ENCODE peak calls at places on chromosomes 1 and 21, in nine cellular contexts. Q, L, J, F, H, O, Y, N and E are unnamed samples.

GRCh38 chr1:31444725-31445448 is 31.9 kb downstream of the SERINC2 start:
- DNase-seq in Q (no peak), L (no peak), J (no peak), F (no peak), H (no peak), O (no peak), Y (no peak), N (no peak), E (peak)

GRCh38 chr1:226664413-226665101 is 74.5 kb downstream of the ITPKB start:
- DNase-seq in Q (no peak), L (no peak), J (peak), F (no peak), H (peak), O (no peak), Y (no peak), N (no peak), E (peak)

GRCh38 chr1:24018611-24019580 is 38.8 kb upstream of the SRSF10 start:
- DNase-seq in Q (peak), L (peak), J (no peak), F (peak), H (peak), O (peak), Y (no peak), N (no peak), E (peak)

GRCh38 chr1:4220362-4220761 is 320.3 kb upstream of the C1orf174 start:
- DNase-seq in Q (no peak), L (no peak), J (no peak), F (no peak), H (no peak), O (no peak), Y (no peak), N (no peak), E (no peak)

GRCh38 chr1:145985502-145986439 is 10.6 kb downstream of the TXNIP start:
- DNase-seq in Q (no peak), L (no peak), J (no peak), F (no peak), H (peak), O (no peak), Y (peak), N (no peak), E (peak)

GRCh38 chr1:84936116-84936810 is 43.3 kb upstream of the LPAR3 start:
- DNase-seq in Q (peak), L (no peak), J (no peak), F (peak), H (no peak), O (peak), Y (peak), N (no peak), E (no peak)

GRCh38 chr1:66676616-66677298 is 75.5 kb upstream of the DYNLT5 start:
- DNase-seq in Q (no peak), L (no peak), J (no peak), F (no peak), H (no peak), O (no peak), Y (no peak), N (no peak), E (no peak)

GRCh38 chr1:229035054-229035747 is 235.7 kb upstream of the RAB4A start:
- DNase-seq in Q (no peak), L (no peak), J (no peak), F (no peak), H (no peak), O (no peak), Y (no peak), N (peak), E (no peak)

GRCh38 chr1:224747578-224747977 is 131.5 kb downstream of the CNIH3 start:
- DNase-seq in Q (no peak), L (no peak), J (no peak), F (no peak), H (no peak), O (no peak), Y (peak), N (no peak), E (no peak)

GRCh38 chr21:35677298-35677841 is 383.0 kb downstream of the SETD4 start:
- DNase-seq in Q (no peak), L (no peak), J (no peak), F (no peak), H (no peak), O (peak), Y (no peak), N (no peak), E (no peak)

GRCh38 chr1:9322845-9323244 is 30.2 kb downstream of the SPSB1 start:
- DNase-seq in Q (peak), L (no peak), J (no peak), F (peak), H (no peak), O (no peak), Y (no peak), N (no peak), E (no peak)

GRCh38 chr1:91997607-91998195 is 32.1 kb upstream of the EPHX4 start:
- DNase-seq in Q (peak), L (no peak), J (no peak), F (no peak), H (no peak), O (no peak), Y (peak), N (peak), E (no peak)

GRCh38 chr1:46699670-46700069 is 19.2 kb downstream of the EFCAB14 start:
- DNase-seq in Q (no peak), L (no peak), J (no peak), F (no peak), H (no peak), O (no peak), Y (peak), N (no peak), E (no peak)

GRCh38 chr1:208601569-208601968 is 357.4 kb upstream of the PLXNA2 start:
- DNase-seq in Q (no peak), L (no peak), J (no peak), F (no peak), H (no peak), O (no peak), Y (no peak), N (no peak), E (no peak)

GRCh38 chr1:210905944-210906453 is 227.9 kb downstream of the KCNH1 start:
- DNase-seq in Q (no peak), L (no peak), J (no peak), F (no peak), H (no peak), O (no peak), Y (no peak), N (no peak), E (no peak)

GRCh38 chr1:40381268-40382109 is 8.0 kb downstream of the SMAP2 start:
- DNase-seq in Q (no peak), L (no peak), J (no peak), F (no peak), H (no peak), O (no peak), Y (peak), N (no peak), E (no peak)

GRCh38 chr1:62539028-62539447 is 58.3 kb upstream of the ANGPTL3 start:
- DNase-seq in Q (peak), L (no peak), J (no peak), F (peak), H (no peak), O (no peak), Y (no peak), N (no peak), E (no peak)

GRCh38 chr1:26820784-26821269 is 5.7 kb upstream of the ZDHHC18 start:
- DNase-seq in Q (no peak), L (no peak), J (no peak), F (no peak), H (no peak), O (no peak), Y (peak), N (peak), E (no peak)

GRCh38 chr1:171434717-171435346 is 50.5 kb upstream of the PRRC2C start:
- DNase-seq in Q (no peak), L (no peak), J (no peak), F (no peak), H (peak), O (no peak), Y (peak), N (no peak), E (no peak)

GRCh38 chr1:20370628-20371200 is 80.0 kb downstream of the VWA5B1 start:
- DNase-seq in Q (peak), L (no peak), J (no peak), F (peak), H (peak), O (no peak), Y (no peak), N (no peak), E (no peak)

GRCh38 chr1:21042920-21043605 is 133.6 kb downstream of the EIF4G3 start:
- DNase-seq in Q (no peak), L (no peak), J (no peak), F (no peak), H (no peak), O (no peak), Y (no peak), N (no peak), E (no peak)

GRCh38 chr1:150688786-150689185 is 8.2 kb downstream of the GOLPH3L start:
- DNase-seq in Q (no peak), L (no peak), J (no peak), F (no peak), H (no peak), O (no peak), Y (no peak), N (no peak), E (no peak)

GRCh38 chr1:213571419-213571818 is 416.4 kb upstream of the PROX1 start:
- DNase-seq in Q (no peak), L (no peak), J (no peak), F (no peak), H (no peak), O (no peak), Y (no peak), N (no peak), E (no peak)

GRCh38 chr1:150516050-150516591 is 569 bp downstream of the FALEC start:
- DNase-seq in Q (peak), L (no peak), J (peak), F (no peak), H (no peak), O (no peak), Y (peak), N (no peak), E (no peak)

GRCh38 chr1:10918531-10918930 is 93.9 kb upstream of the TARDBP start:
- DNase-seq in Q (no peak), L (no peak), J (no peak), F (no peak), H (no peak), O (no peak), Y (no peak), N (no peak), E (no peak)

GRCh38 chr1:182003953-182004586 is 57.4 kb downstream of the ZNF648 start:
- DNase-seq in Q (peak), L (no peak), J (no peak), F (no peak), H (no peak), O (no peak), Y (no peak), N (no peak), E (no peak)

GRCh38 chr1:155173478-155174333 is at the start of gene TRIM46:
- DNase-seq in Q (peak), L (no peak), J (peak), F (peak), H (peak), O (peak), Y (peak), N (no peak), E (peak)

GRCh38 chr21:15408089-15408488 is 321.7 kb upstream of the USP25 start:
- DNase-seq in Q (no peak), L (no peak), J (no peak), F (no peak), H (no peak), O (no peak), Y (no peak), N (no peak), E (no peak)

GRCh38 chr1:17661546-17662157 is 93.5 kb upstream of the ACTL8 start:
- DNase-seq in Q (peak), L (peak), J (peak), F (peak), H (peak), O (peak), Y (peak), N (no peak), E (peak)

GRCh38 chr1:244862354-244862698 is 2.0 kb downstream of the HNRNPU start:
- DNase-seq in Q (no peak), L (no peak), J (no peak), F (no peak), H (no peak), O (no peak), Y (no peak), N (no peak), E (no peak)

GRCh38 chr1:102096162-102096561 is 99.4 kb upstream of the OLFM3 start:
- DNase-seq in Q (no peak), L (no peak), J (no peak), F (no peak), H (no peak), O (no peak), Y (no peak), N (no peak), E (no peak)

GRCh38 chr1:100400332-100400933 is 48.1 kb downstream of the CDC14A start:
- DNase-seq in Q (peak), L (peak), J (peak), F (no peak), H (no peak), O (no peak), Y (peak), N (no peak), E (peak)

GRCh38 chr1:35838693-35839245 is 31.0 kb downstream of the AGO4 start:
- DNase-seq in Q (no peak), L (no peak), J (no peak), F (no peak), H (no peak), O (no peak), Y (no peak), N (no peak), E (no peak)

GRCh38 chr1:64263856-64264255 is 60.4 kb downstream of the UBE2U start:
- DNase-seq in Q (no peak), L (no peak), J (no peak), F (no peak), H (no peak), O (no peak), Y (no peak), N (no peak), E (no peak)
- TF ChIP-seq CTCF in Q (no peak), L (no peak), J (no peak), F (no peak), H (no peak), O (no peak), Y (no peak), N (no peak), E (no peak)

GRCh38 chr1:200671235-200671786 is 1.6 kb upstream of the DDX59 start:
- DNase-seq in Q (no peak), L (no peak), J (no peak), F (no peak), H (no peak), O (no peak), Y (peak), N (no peak), E (no peak)

GRCh38 chr1:200669314-200670214 is at the start of gene DDX59:
- DNase-seq in Q (peak), L (peak), J (peak), F (peak), H (peak), O (peak), Y (peak), N (peak), E (peak)

GRCh38 chr1:200673952-200674823 is 4.5 kb upstream of the DDX59 start:
- DNase-seq in Q (no peak), L (no peak), J (no peak), F (no peak), H (no peak), O (no peak), Y (peak), N (no peak), E (no peak)

GRCh38 chr1:200668514-200669313 is 993 bp downstream of the DDX59 start:
- DNase-seq in Q (no peak), L (no peak), J (no peak), F (no peak), H (no peak), O (no peak), Y (no peak), N (no peak), E (no peak)

GRCh38 chr1:200670215-200671118 is 760 bp upstream of the DDX59 start:
- DNase-seq in Q (peak), L (no peak), J (no peak), F (peak), H (no peak), O (no peak), Y (peak), N (no peak), E (peak)
- TF ChIP-seq POLR2AphosphoS5 in Q (peak), L (no peak), J (no peak), F (peak), H (peak), O (no peak), Y (peak), N (peak), E (no peak)

GRCh38 chr1:206032356-206033140 is 8.9 kb upstream of the CTSE start:
- DNase-seq in Q (no peak), L (no peak), J (no peak), F (no peak), H (no peak), O (no peak), Y (peak), N (no peak), E (no peak)
- TF ChIP-seq CTCF in Q (no peak), L (no peak), J (no peak), F (no peak), H (no peak), O (no peak), Y (no peak), N (no peak), E (no peak)

GRCh38 chr1:61157420-61157987 is 75.1 kb downstream of the NFIA start:
- DNase-seq in Q (peak), L (no peak), J (no peak), F (no peak), H (no peak), O (no peak), Y (peak), N (no peak), E (no peak)
- TF ChIP-seq POLR2AphosphoS5 in Q (peak), L (no peak), J (no peak), F (no peak), H (no peak), O (no peak), Y (peak), N (no peak), E (no peak)

DNA sequence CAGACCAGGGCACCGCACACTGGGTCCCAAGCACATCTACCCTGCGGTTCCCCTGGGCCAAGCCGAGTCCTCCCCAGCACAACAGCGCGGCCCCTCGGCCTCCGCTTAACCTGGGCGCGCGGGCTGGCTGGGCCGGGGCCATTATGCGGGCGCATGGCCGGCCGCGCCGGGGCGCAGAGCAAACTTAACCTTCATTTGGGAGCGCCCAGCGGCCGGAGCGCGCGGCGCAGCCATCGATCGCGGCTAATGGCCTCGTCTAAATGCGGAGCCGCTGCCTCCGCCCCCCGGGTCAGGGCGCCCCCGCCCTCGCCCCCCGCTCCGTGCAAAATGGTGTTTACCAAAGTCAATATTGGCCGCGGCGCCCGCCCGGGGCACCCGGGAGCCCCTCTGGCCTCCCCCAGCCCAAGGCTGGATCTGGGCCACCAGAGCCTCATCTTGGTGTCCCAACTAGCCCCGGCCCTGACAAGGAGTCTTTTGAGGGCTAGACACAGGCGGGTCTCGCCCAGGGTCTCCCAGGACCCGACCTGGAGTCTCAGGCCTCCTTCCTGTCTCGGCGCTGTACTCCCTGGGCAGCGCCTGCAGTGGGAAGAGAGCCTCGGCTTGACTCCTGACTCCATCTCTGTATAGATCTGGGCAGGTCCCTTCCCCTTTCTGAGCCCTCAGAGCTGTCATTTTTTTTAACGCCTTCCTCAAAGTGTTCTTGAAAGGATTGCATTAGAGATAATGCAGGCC is 272.0 kb downstream of the TRABD2B start:
- DNase-seq in Q (peak), L (no peak), J (no peak), F (peak), H (no peak), O (no peak), Y (no peak), N (no peak), E (no peak)
- TF ChIP-seq CTCF in Q (no peak), L (peak), J (no peak), F (peak), H (no peak), O (no peak), Y (no peak), N (no peak), E (no peak)

GRCh38 chr21:17622018-17622417 is 9.3 kb upstream of the BTG3 start:
- DNase-seq in Q (no peak), L (no peak), J (no peak), F (no peak), H (no peak), O (no peak), Y (no peak), N (no peak), E (no peak)
- TF ChIP-seq POLR2AphosphoS5 in Q (no peak), L (no peak), J (no peak), F (no peak), H (no peak), O (no peak), Y (no peak), N (no peak), E (no peak)

GRCh38 chr1:158496379-158496778 is 24.4 kb downstream of the OR10R2 start:
- DNase-seq in Q (no peak), L (no peak), J (no peak), F (no peak), H (no peak), O (no peak), Y (peak), N (no peak), E (no peak)
- TF ChIP-seq CTCF in Q (peak), L (peak), J (no peak), F (no peak), H (no peak), O (no peak), Y (peak), N (peak), E (no peak)

GRCh38 chr1:22379566-22379965 is 72.1 kb upstream of the ZBTB40 start:
- DNase-seq in Q (peak), L (no peak), J (no peak), F (no peak), H (no peak), O (no peak), Y (no peak), N (no peak), E (no peak)
- TF ChIP-seq POLR2AphosphoS5 in Q (no peak), L (no peak), J (no peak), F (no peak), H (no peak), O (no peak), Y (no peak), N (no peak), E (no peak)

GRCh38 chr21:41570791-41571355 is 62.9 kb upstream of the TMPRSS2 start:
- DNase-seq in Q (no peak), L (no peak), J (no peak), F (no peak), H (no peak), O (no peak), Y (no peak), N (peak), E (no peak)
- TF ChIP-seq CTCF in Q (no peak), L (no peak), J (no peak), F (no peak), H (no peak), O (no peak), Y (no peak), N (no peak), E (no peak)